ENCODE peak calls at places on chromosomes 2 and 18, in four cellular contexts. O is left lung, Z is tibial artery, A is hepatocyte. X is an unnamed sample.
A peak's percentile ranks its signal among the peaks of the same experiment; 100 is the strongest.

GRCh38 chr2:236369606-236370005 is 105.4 kb upstream of the ASB18 start:
- DNase-seq in A (no peak), O (peak; percentile 81), Z (no peak), X (no peak)

GRCh38 chr2:31265234-31265633 is 31.3 kb downstream of the EHD3 start:
- DNase-seq in O (no peak), Z (no peak), A (no peak), X (no peak)

GRCh38 chr2:216388046-216388884 is 16.0 kb upstream of the MARCHF4 start:
- DNase-seq in Z (no peak), O (no peak), A (no peak), X (no peak)

GRCh38 chr18:48991299-48992055 is 40.7 kb upstream of the SMAD7 start:
- DNase-seq in O (no peak), A (no peak), Z (no peak), X (no peak)

GRCh38 chr2:27000228-27000627 is 29.8 kb downstream of the MAPRE3 start:
- DNase-seq in O (no peak), A (no peak), Z (no peak), X (no peak)

GRCh38 chr2:189486237-189486770 is 45.0 kb downstream of the WDR75 start:
- DNase-seq in Z (no peak), O (no peak), A (no peak), X (no peak)

GRCh38 chr2:1621041-1621440 is 123.3 kb downstream of the PXDN start:
- DNase-seq in O (no peak), A (no peak), Z (peak; percentile 51), X (no peak)

GRCh38 chr2:53498210-53498609 is 269.4 kb upstream of the CHAC2 start:
- DNase-seq in A (no peak), Z (no peak), O (no peak), X (no peak)

GRCh38 chr2:27117995-27118524 is 868 bp downstream of the CGREF1 start:
- DNase-seq in O (no peak), A (no peak), Z (no peak), X (no peak)

GRCh38 chr2:20050712-20051517 is 513 bp downstream of the LAPTM4A start:
- DNase-seq in O (no peak), A (peak; percentile 78), Z (peak; percentile 77), X (no peak)

GRCh38 chr2:18520605-18521031 is 39.8 kb downstream of the RDH14 start:
- DNase-seq in A (peak; percentile 89), O (peak; percentile 85), Z (peak; percentile 93), X (no peak)

GRCh38 chr2:11482473-11483031 is 16.6 kb upstream of the E2F6 start:
- DNase-seq in O (peak; percentile 62), A (peak; percentile 53), Z (no peak), X (no peak)

GRCh38 chr2:127208313-127208712 is 11.8 kb downstream of the CYP27C1 start:
- DNase-seq in A (peak; percentile 40), Z (no peak), O (no peak), X (no peak)

GRCh38 chr2:101223814-101224231 is 28.9 kb upstream of the CNOT11 start:
- DNase-seq in O (no peak), A (no peak), Z (no peak), X (no peak)

GRCh38 chr2:234960091-234961088 is 8.6 kb downstream of the SH3BP4 start:
- DNase-seq in O (no peak), A (no peak), Z (peak; percentile 34), X (no peak)

GRCh38 chr2:215828528-215829184 is 184.7 kb downstream of the MREG start:
- DNase-seq in O (peak; percentile 69), Z (no peak), A (peak; percentile 79), X (no peak)

GRCh38 chr18:45567123-45567522 is 48.2 kb upstream of the SLC14A2 start:
- DNase-seq in Z (no peak), O (no peak), A (peak; percentile 49), X (no peak)

GRCh38 chr2:62254424-62255266 is 58.7 kb downstream of the B3GNT2 start:
- DNase-seq in Z (no peak), O (no peak), A (no peak), X (no peak)

GRCh38 chr18:36397033-36397432 is 99.5 kb downstream of the FHOD3 start:
- DNase-seq in O (no peak), Z (no peak), A (no peak), X (no peak)

GRCh38 chr2:40243581-40243980 is 208.3 kb downstream of the SLC8A1 start:
- DNase-seq in O (no peak), Z (no peak), A (no peak), X (no peak)

DNA sequence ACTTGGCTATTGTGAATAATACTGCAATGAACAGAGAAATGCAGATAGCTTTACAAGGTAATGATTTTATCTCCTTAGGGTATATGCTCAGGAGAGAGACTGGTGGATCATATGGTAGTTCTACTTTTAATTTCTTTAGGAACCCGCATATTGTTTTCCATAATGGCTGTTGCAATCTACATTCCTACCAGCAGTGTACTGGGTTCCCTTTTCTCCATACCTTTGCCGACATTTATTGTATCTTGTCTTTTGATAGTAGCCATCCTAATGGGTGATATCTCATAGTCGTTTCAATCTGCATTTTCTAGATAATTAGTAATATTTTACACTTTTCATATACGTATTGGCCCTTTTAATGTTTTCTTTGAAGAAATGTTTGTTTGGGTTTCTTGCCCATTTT is 702.9 kb upstream of the ACVR2A start:
- DNase-seq in Z (no peak), O (no peak), A (no peak), X (no peak)
- TF ChIP-seq CTCF in Z (no peak), O (no peak), A (peak; percentile 5), X (no peak)

GRCh38 chr2:74578476-74578875 is 24.0 kb downstream of the DOK1 start:
- DNase-seq in Z (no peak), O (no peak), A (no peak), X (no peak)
- H3K4me1 ChIP-seq in Z (peaks cover 3% of the 10 kb centered on the region), O (peaks cover 45% of the 10 kb centered on the region), A (no peaks in the 10 kb centered on the region), X (peaks cover 10% of the 10 kb centered on the region)

GRCh38 chr2:69615078-69615630 is 28.4 kb downstream of the AAK1 start:
- DNase-seq in Z (no peak), A (no peak), O (no peak), X (no peak)
- H3K9me3 ChIP-seq in Z (no peaks in the 10 kb centered on the region), A (no peaks in the 10 kb centered on the region), O (no peaks in the 10 kb centered on the region), X (no peaks in the 10 kb centered on the region)

DNA sequence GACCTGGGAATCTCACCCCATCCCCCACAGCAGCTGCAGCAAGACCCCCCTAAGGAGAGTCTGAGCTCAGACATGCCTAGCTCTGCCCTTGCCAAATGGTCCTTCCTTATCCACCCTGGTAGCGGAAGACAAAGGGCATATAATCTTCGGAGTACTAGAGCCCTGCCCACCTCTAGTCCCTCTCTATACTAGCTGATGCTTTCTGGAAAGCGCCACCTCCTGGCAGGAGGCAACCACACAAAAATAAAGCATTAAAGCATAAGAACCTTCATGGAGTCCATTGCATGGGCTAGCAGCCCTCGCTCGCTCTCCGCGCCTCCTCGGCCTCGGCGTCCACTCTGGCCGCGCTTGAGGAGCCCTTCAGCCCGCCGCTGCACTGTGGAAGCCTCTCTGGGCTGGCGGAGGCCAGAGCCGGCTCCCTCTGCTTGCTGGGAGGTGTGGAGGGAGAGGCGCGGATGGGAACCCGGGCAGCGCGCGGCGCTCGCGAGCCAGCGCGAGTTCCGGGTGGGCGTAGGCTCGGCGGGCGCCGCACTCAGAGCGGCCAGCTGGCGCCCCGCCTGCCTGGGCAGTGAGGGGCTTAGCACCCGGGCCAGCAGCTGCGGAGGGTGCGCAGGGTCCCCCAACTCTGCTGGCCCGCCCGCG is 941.2 kb downstream of the SUCLG1 start:
- DNase-seq in A (no peak), O (peak; percentile 58), Z (no peak), X (no peak)
- TF ChIP-seq CTCF in A (no peak), O (no peak), Z (no peak), X (no peak)

GRCh38 chr18:13370995-13371625 is 152.6 kb downstream of the LDLRAD4 start:
- DNase-seq in Z (no peak), A (no peak), O (no peak), X (no peak)
- H3K4me1 ChIP-seq in Z (peaks cover 17% of the 10 kb centered on the region), A (peaks cover 6% of the 10 kb centered on the region), O (peaks cover 18% of the 10 kb centered on the region), X (peaks cover 6% of the 10 kb centered on the region)

DNA sequence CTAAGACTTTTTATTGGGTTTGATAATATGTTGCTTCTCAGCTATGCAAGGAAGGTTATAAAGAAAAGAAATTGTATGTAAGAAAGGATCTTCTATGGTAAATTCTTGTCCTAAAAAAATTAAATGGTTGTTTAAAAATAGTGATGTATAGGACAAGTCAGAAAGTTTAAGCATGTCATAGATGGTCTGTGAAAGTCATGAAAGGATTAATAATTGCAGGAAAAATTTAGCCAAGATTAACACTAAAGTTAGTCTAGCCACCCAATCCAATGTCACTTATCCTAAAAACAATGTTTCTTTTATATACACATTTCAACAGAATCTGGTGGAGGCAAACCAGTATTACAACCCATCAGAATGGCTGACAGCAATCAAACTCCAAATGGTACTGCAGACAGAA is 1046.7 kb upstream of the SLC39A10 start:
- DNase-seq in O (no peak), Z (no peak), A (no peak), X (no peak)
- H3K9me3 ChIP-seq in O (no peaks in the 10 kb centered on the region), Z (no peaks in the 10 kb centered on the region), A (no peaks in the 10 kb centered on the region), X (no peaks in the 10 kb centered on the region)